ENCODE peak calls at places on chromosome 22, in ten cellular contexts. One of them, this sample, is unnamed.
A peak's percentile ranks its signal among the peaks of the same experiment; 100 is the strongest.

GRCh38 chr22:43955883-43956286 is 643 bp downstream of the SAMM50 start:
- DNase-seq in skeletal muscle cell: no peak
- DNase-seq in heart right ventricle: no peak
- DNase-seq in aorta: no peak
- DNase-seq in Panc1: no peak
- DNase-seq in adipocyte: no peak
- DNase-seq in BJ: no peak
- DNase-seq in AG04450: no peak
- DNase-seq in GM06990: no peak
- DNase-seq in fibroblast of mammary gland: peak; percentile 12
- DNase-seq in this sample: no peak

GRCh38 chr22:50684501-50684900 is 11.9 kb downstream of the SHANK3 start:
- DNase-seq in fibroblast of mammary gland: no peak
- DNase-seq in skeletal muscle cell: no peak
- DNase-seq in aorta: peak; percentile 59
- DNase-seq in BJ: no peak
- DNase-seq in GM06990: no peak
- DNase-seq in adipocyte: no peak
- DNase-seq in Panc1: no peak
- DNase-seq in AG04450: no peak
- DNase-seq in heart right ventricle: no peak
- DNase-seq in this sample: no peak

GRCh38 chr22:48719978-48720661 is 1107.6 kb downstream of the BRD1 start:
- DNase-seq in AG04450: no peak
- DNase-seq in Panc1: no peak
- DNase-seq in GM06990: no peak
- DNase-seq in aorta: peak; percentile 34
- DNase-seq in heart right ventricle: no peak
- DNase-seq in adipocyte: no peak
- DNase-seq in BJ: no peak
- DNase-seq in skeletal muscle cell: no peak
- DNase-seq in fibroblast of mammary gland: no peak
- DNase-seq in this sample: no peak

GRCh38 chr22:46890819-46891218 is 128.4 kb downstream of the TBC1D22A start:
- DNase-seq in fibroblast of mammary gland: no peak
- DNase-seq in adipocyte: no peak
- DNase-seq in AG04450: no peak
- DNase-seq in Panc1: no peak
- DNase-seq in heart right ventricle: no peak
- DNase-seq in BJ: no peak
- DNase-seq in aorta: no peak
- DNase-seq in GM06990: no peak
- DNase-seq in skeletal muscle cell: no peak
- DNase-seq in this sample: no peak

GRCh38 chr22:29706991-29707390 is 12.8 kb upstream of the CABP7 start:
- DNase-seq in skeletal muscle cell: no peak
- DNase-seq in aorta: no peak
- DNase-seq in AG04450: no peak
- DNase-seq in Panc1: no peak
- DNase-seq in heart right ventricle: no peak
- DNase-seq in fibroblast of mammary gland: no peak
- DNase-seq in GM06990: no peak
- DNase-seq in adipocyte: no peak
- DNase-seq in BJ: no peak
- DNase-seq in this sample: no peak

GRCh38 chr22:42820075-42820763 is 36.9 kb downstream of the ARFGAP3 start:
- DNase-seq in aorta: no peak
- DNase-seq in adipocyte: peak; percentile 89
- DNase-seq in GM06990: no peak
- DNase-seq in fibroblast of mammary gland: peak; percentile 75
- DNase-seq in heart right ventricle: no peak
- DNase-seq in BJ: peak; percentile 82
- DNase-seq in skeletal muscle cell: peak; percentile 26
- DNase-seq in AG04450: peak; percentile 51
- DNase-seq in Panc1: no peak
- DNase-seq in this sample: no peak

GRCh38 chr22:10781571-10782403 is 4746.2 kb upstream of the OR11H1 start:
- DNase-seq in fibroblast of mammary gland: no peak
- DNase-seq in aorta: peak; percentile 69
- DNase-seq in GM06990: no peak
- DNase-seq in AG04450: no peak
- DNase-seq in adipocyte: no peak
- DNase-seq in Panc1: no peak
- DNase-seq in skeletal muscle cell: no peak
- DNase-seq in heart right ventricle: no peak
- DNase-seq in BJ: no peak
- DNase-seq in this sample: no peak

GRCh38 chr22:50544078-50544745 is 1.5 kb upstream of the KLHDC7B start:
- DNase-seq in fibroblast of mammary gland: peak; percentile 63
- DNase-seq in adipocyte: peak; percentile 46
- DNase-seq in skeletal muscle cell: no peak
- DNase-seq in Panc1: no peak
- DNase-seq in heart right ventricle: peak; percentile 84
- DNase-seq in BJ: no peak
- DNase-seq in AG04450: no peak
- DNase-seq in GM06990: peak; percentile 89
- DNase-seq in aorta: peak; percentile 92
- DNase-seq in this sample: no peak

GRCh38 chr22:49155809-49156580 is 671.7 kb downstream of the BRD1 start:
- DNase-seq in fibroblast of mammary gland: no peak
- DNase-seq in GM06990: no peak
- DNase-seq in aorta: no peak
- DNase-seq in adipocyte: no peak
- DNase-seq in heart right ventricle: no peak
- DNase-seq in skeletal muscle cell: no peak
- DNase-seq in Panc1: no peak
- DNase-seq in AG04450: no peak
- DNase-seq in BJ: no peak
- DNase-seq in this sample: no peak

GRCh38 chr22:39097098-39098020 is at the start of gene APOBEC3H:
- DNase-seq in adipocyte: peak; percentile 6
- DNase-seq in AG04450: no peak
- DNase-seq in GM06990: peak; percentile 67
- DNase-seq in fibroblast of mammary gland: no peak
- DNase-seq in Panc1: no peak
- DNase-seq in BJ: no peak
- DNase-seq in heart right ventricle: no peak
- DNase-seq in skeletal muscle cell: no peak
- DNase-seq in aorta: peak; percentile 77
- DNase-seq in this sample: peak; percentile 44

GRCh38 chr22:29434288-29434687 is 4.1 kb upstream of the RFPL1 start:
- DNase-seq in aorta: no peak
- DNase-seq in skeletal muscle cell: no peak
- DNase-seq in Panc1: no peak
- DNase-seq in AG04450: no peak
- DNase-seq in BJ: no peak
- DNase-seq in GM06990: no peak
- DNase-seq in fibroblast of mammary gland: no peak
- DNase-seq in heart right ventricle: no peak
- DNase-seq in adipocyte: no peak
- DNase-seq in this sample: no peak

GRCh38 chr22:40065981-40066380 is 71.2 kb downstream of the FAM83F start:
- DNase-seq in heart right ventricle: no peak
- DNase-seq in adipocyte: no peak
- DNase-seq in GM06990: no peak
- DNase-seq in BJ: no peak
- DNase-seq in fibroblast of mammary gland: no peak
- DNase-seq in aorta: no peak
- DNase-seq in skeletal muscle cell: no peak
- DNase-seq in Panc1: no peak
- DNase-seq in AG04450: no peak
- DNase-seq in this sample: no peak

GRCh38 chr22:19139001-19139356 is 5.5 kb downstream of the ESS2 start:
- DNase-seq in skeletal muscle cell: no peak
- DNase-seq in heart right ventricle: no peak
- DNase-seq in fibroblast of mammary gland: no peak
- DNase-seq in Panc1: no peak
- DNase-seq in aorta: no peak
- DNase-seq in AG04450: no peak
- DNase-seq in BJ: no peak
- DNase-seq in GM06990: no peak
- DNase-seq in adipocyte: no peak
- DNase-seq in this sample: no peak

GRCh38 chr22:20524004-20524481 is 16.6 kb downstream of the MED15 start:
- DNase-seq in fibroblast of mammary gland: no peak
- DNase-seq in AG04450: no peak
- DNase-seq in adipocyte: no peak
- DNase-seq in BJ: no peak
- DNase-seq in heart right ventricle: no peak
- DNase-seq in Panc1: no peak
- DNase-seq in aorta: no peak
- DNase-seq in skeletal muscle cell: no peak
- DNase-seq in GM06990: peak; percentile 34
- DNase-seq in this sample: no peak

GRCh38 chr22:20525048-20525447 is 17.6 kb downstream of the MED15 start:
- DNase-seq in fibroblast of mammary gland: no peak
- DNase-seq in AG04450: no peak
- DNase-seq in Panc1: no peak
- DNase-seq in skeletal muscle cell: no peak
- DNase-seq in GM06990: no peak
- DNase-seq in aorta: no peak
- DNase-seq in heart right ventricle: no peak
- DNase-seq in BJ: no peak
- DNase-seq in adipocyte: no peak
- DNase-seq in this sample: no peak

GRCh38 chr22:20522134-20522827 is 14.9 kb downstream of the MED15 start:
- DNase-seq in AG04450: no peak
- DNase-seq in adipocyte: no peak
- DNase-seq in fibroblast of mammary gland: no peak
- DNase-seq in Panc1: no peak
- DNase-seq in heart right ventricle: no peak
- DNase-seq in skeletal muscle cell: no peak
- DNase-seq in GM06990: no peak
- DNase-seq in BJ: no peak
- DNase-seq in aorta: no peak
- DNase-seq in this sample: no peak

GRCh38 chr22:20522828-20523117 is 15.4 kb downstream of the MED15 start:
- DNase-seq in Panc1: no peak
- DNase-seq in heart right ventricle: no peak
- DNase-seq in adipocyte: no peak
- DNase-seq in skeletal muscle cell: no peak
- DNase-seq in AG04450: no peak
- DNase-seq in fibroblast of mammary gland: no peak
- DNase-seq in BJ: no peak
- DNase-seq in aorta: no peak
- DNase-seq in GM06990: no peak
- DNase-seq in this sample: no peak

GRCh38 chr22:20523118-20523983 is 15.9 kb downstream of the MED15 start:
- DNase-seq in GM06990: no peak
- DNase-seq in Panc1: no peak
- DNase-seq in adipocyte: peak; percentile 58
- DNase-seq in aorta: no peak
- DNase-seq in heart right ventricle: no peak
- DNase-seq in BJ: no peak
- DNase-seq in AG04450: no peak
- DNase-seq in fibroblast of mammary gland: peak; percentile 79
- DNase-seq in skeletal muscle cell: no peak
- DNase-seq in this sample: peak; percentile 60
- H3K4me3 ChIP-seq in GM06990: no peak overlapping the region
- H3K4me3 ChIP-seq in Panc1: no peak overlapping the region
- H3K4me3 ChIP-seq in adipocyte: no peak overlapping the region
- H3K4me3 ChIP-seq in aorta: no peak overlapping the region
- H3K4me3 ChIP-seq in heart right ventricle: no peak overlapping the region
- H3K4me3 ChIP-seq in BJ: no peak overlapping the region
- H3K4me3 ChIP-seq in AG04450: no peak overlapping the region
- H3K4me3 ChIP-seq in fibroblast of mammary gland: no peak overlapping the region
- H3K4me3 ChIP-seq in skeletal muscle cell: no peak overlapping the region
- H3K4me3 ChIP-seq in this sample: no peak overlapping the region

GRCh38 chr22:35315855-35316745 is 16.4 kb downstream of the TOM1 start:
- DNase-seq in AG04450: no peak
- DNase-seq in skeletal muscle cell: no peak
- DNase-seq in BJ: no peak
- DNase-seq in aorta: peak; percentile 75
- DNase-seq in Panc1: no peak
- DNase-seq in GM06990: no peak
- DNase-seq in heart right ventricle: peak; percentile 65
- DNase-seq in adipocyte: no peak
- DNase-seq in fibroblast of mammary gland: no peak
- DNase-seq in this sample: no peak
- H3K4me3 ChIP-seq in AG04450: no peak overlapping the region
- H3K4me3 ChIP-seq in skeletal muscle cell: no peak overlapping the region
- H3K4me3 ChIP-seq in BJ: no peak overlapping the region
- H3K4me3 ChIP-seq in aorta: no peak overlapping the region
- H3K4me3 ChIP-seq in Panc1: no peak overlapping the region
- H3K4me3 ChIP-seq in GM06990: no peak overlapping the region
- H3K4me3 ChIP-seq in heart right ventricle: no peak overlapping the region
- H3K4me3 ChIP-seq in adipocyte: no peak overlapping the region
- H3K4me3 ChIP-seq in fibroblast of mammary gland: no peak overlapping the region
- H3K4me3 ChIP-seq in this sample: no peak overlapping the region

GRCh38 chr22:18109410-18110193 is 1.0 kb upstream of the TUBA8 start:
- DNase-seq in GM06990: no peak
- DNase-seq in BJ: no peak
- DNase-seq in skeletal muscle cell: no peak
- DNase-seq in aorta: peak; percentile 58
- DNase-seq in AG04450: no peak
- DNase-seq in fibroblast of mammary gland: no peak
- DNase-seq in heart right ventricle: no peak
- DNase-seq in Panc1: no peak
- DNase-seq in adipocyte: no peak
- DNase-seq in this sample: no peak
- H3K4me3 ChIP-seq in GM06990: peak overlapping the region; percentile 64
- H3K4me3 ChIP-seq in BJ: no peak overlapping the region
- H3K4me3 ChIP-seq in skeletal muscle cell: no peak overlapping the region
- H3K4me3 ChIP-seq in aorta: no peak overlapping the region
- H3K4me3 ChIP-seq in AG04450: peak overlapping the region; percentile 53
- H3K4me3 ChIP-seq in fibroblast of mammary gland: no peak overlapping the region
- H3K4me3 ChIP-seq in heart right ventricle: peak overlapping the region; percentile 55
- H3K4me3 ChIP-seq in Panc1: peak overlapping the region; percentile 40
- H3K4me3 ChIP-seq in adipocyte: peak overlapping the region; percentile 79
- H3K4me3 ChIP-seq in this sample: no peak overlapping the region

DNA sequence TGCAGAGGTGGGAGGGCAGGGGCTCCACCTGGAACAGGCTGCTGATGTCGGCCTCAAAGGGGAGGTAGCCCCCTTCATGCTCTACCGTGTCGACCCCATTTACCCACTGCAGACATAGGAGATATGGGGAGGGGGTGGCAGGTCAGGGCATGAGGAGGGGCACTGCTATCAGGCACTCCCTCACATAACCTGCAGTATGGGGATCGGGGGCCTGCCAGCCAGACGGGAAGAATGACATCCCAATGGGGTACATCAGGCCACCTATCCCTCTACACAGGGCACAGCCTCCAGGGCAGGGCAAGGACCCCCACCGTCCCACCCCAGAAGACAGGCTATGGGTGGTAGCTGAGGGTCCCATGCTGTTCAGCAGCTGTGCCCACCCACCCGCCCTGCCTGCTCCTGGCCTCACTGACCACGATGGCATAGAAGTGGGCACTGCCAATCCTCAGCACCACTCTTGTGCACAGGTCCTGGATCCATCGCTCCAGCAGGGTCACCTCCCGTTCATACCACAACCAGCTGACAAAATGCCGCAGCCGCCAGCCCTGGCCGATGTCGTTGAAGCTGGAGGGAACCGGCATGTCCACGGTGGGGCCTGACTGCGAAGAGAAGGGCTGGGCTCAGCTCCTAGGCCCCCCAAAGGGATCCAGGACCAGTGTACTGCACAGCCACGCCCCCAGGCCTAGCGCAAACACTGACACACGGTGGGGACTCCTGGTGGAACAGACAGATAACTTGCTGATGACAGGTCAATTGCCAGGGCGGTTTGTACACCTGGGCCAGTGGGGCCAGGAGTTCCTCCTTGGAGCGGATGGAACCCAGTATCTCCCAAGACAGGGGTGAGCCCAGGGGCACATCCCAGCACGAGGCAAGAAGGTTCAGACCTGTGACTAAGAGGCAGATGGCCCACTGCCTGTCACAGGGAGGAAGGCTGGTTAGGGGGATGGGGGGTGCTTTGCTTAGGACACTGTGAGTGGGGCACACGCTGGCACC is 24.1 kb downstream of the RGL4 start:
- DNase-seq in heart right ventricle: no peak
- DNase-seq in AG04450: no peak
- DNase-seq in fibroblast of mammary gland: no peak
- DNase-seq in skeletal muscle cell: no peak
- DNase-seq in BJ: no peak
- DNase-seq in adipocyte: no peak
- DNase-seq in aorta: no peak
- DNase-seq in GM06990: no peak
- DNase-seq in Panc1: no peak
- DNase-seq in this sample: no peak
- H3K4me3 ChIP-seq in heart right ventricle: no peak overlapping the region
- H3K4me3 ChIP-seq in AG04450: no peak overlapping the region
- H3K4me3 ChIP-seq in fibroblast of mammary gland: no peak overlapping the region
- H3K4me3 ChIP-seq in skeletal muscle cell: no peak overlapping the region
- H3K4me3 ChIP-seq in BJ: no peak overlapping the region
- H3K4me3 ChIP-seq in adipocyte: no peak overlapping the region
- H3K4me3 ChIP-seq in aorta: no peak overlapping the region
- H3K4me3 ChIP-seq in GM06990: no peak overlapping the region
- H3K4me3 ChIP-seq in Panc1: no peak overlapping the region
- H3K4me3 ChIP-seq in this sample: no peak overlapping the region